ENCODE peak calls at places on chromosomes 16 and 17, in four cellular contexts. J is neural crest cell, U is GM12864, N is progenitor cell of endocrine pancreas. O is an unnamed sample.

GRCh38 chr17:57075785-57076184 is 9.3 kb upstream of the AKAP1 start:
- DNase-seq in J (no peak), U (no peak), N (no peak), O (no peak)

GRCh38 chr17:17153709-17154108 is 52.4 kb downstream of the PLD6 start:
- DNase-seq in J (no peak), U (no peak), N (no peak), O (no peak)

GRCh38 chr17:41894791-41895331 is 23.9 kb downstream of the ACLY start:
- DNase-seq in J (no peak), U (no peak), N (no peak), O (no peak)

GRCh38 chr16:10684541-10685151 is 10.1 kb downstream of the TEKT5 start:
- DNase-seq in J (no peak), U (no peak), N (no peak), O (no peak)

GRCh38 chr17:17077861-17078732 is 35.8 kb downstream of the MPRIP start:
- DNase-seq in J (no peak), U (no peak), N (no peak), O (no peak)

GRCh38 chr16:1403733-1404132 is 10.8 kb downstream of the UNKL start:
- DNase-seq in J (no peak), U (no peak), N (no peak), O (no peak)

GRCh38 chr17:50270430-50271172 is 3.7 kb upstream of the TMEM92 start:
- DNase-seq in J (peak; percentile 45), U (no peak), N (no peak), O (no peak)

GRCh38 chr17:42548070-42548837 is 4.5 kb upstream of the HSD17B1 start:
- DNase-seq in J (peak; percentile 52), U (peak; percentile 71), N (peak; percentile 77), O (no peak)

GRCh38 chr16:85357924-85358505 is 245.7 kb upstream of the CIBAR2 start:
- DNase-seq in J (no peak), U (no peak), N (no peak), O (no peak)

GRCh38 chr17:82917656-82918345 is 78.0 kb upstream of the ZNF750 start:
- DNase-seq in J (peak; percentile 19), U (no peak), N (no peak), O (no peak)

GRCh38 chr17:79242873-79243602 is 168.4 kb downstream of the ENGASE start:
- DNase-seq in J (no peak), U (peak; percentile 31), N (no peak), O (no peak)

GRCh38 chr16:25048146-25048618 is 33.0 kb upstream of the ARHGAP17 start:
- DNase-seq in J (no peak), U (no peak), N (no peak), O (no peak)

GRCh38 chr16:20683812-20684211 is 13.7 kb downstream of the ACSM1 start:
- DNase-seq in J (no peak), U (no peak), N (no peak), O (no peak)